ENCODE peak calls at places on chromosome 1, in six cellular contexts. F, P, I, H, A and W are unnamed samples.

GRCh38 chr1:164640673-164641352 is 81.8 kb downstream of the PBX1 start:
- DNase-seq in H (no peak), P (no peak), A (no peak), F (no peak), I (no peak), W (no peak)

GRCh38 chr1:17125756-17126237 is 6.5 kb upstream of the PADI2 start:
- DNase-seq in P (peak; percentile 90), A (peak; percentile 65), F (peak; percentile 99), H (peak; percentile 93), I (peak; percentile 76), W (peak; percentile 50)

GRCh38 chr1:49333946-49334345 is 557.3 kb upstream of the BEND5 start:
- DNase-seq in H (no peak), P (no peak), F (no peak), A (peak; percentile 14), I (no peak), W (no peak)

GRCh38 chr1:19100008-19100407 is 110.1 kb downstream of the UBR4 start:
- DNase-seq in F (no peak), A (no peak), I (no peak), H (no peak), P (no peak), W (no peak)

GRCh38 chr1:41805771-41806471 is 112.8 kb downstream of the HIVEP3 start:
- DNase-seq in H (no peak), I (no peak), F (no peak), P (no peak), A (no peak), W (no peak)

GRCh38 chr1:97192872-97193572 is 471.4 kb downstream of the PTBP2 start:
- DNase-seq in H (no peak), P (no peak), F (no peak), A (peak; percentile 98), I (no peak), W (no peak)

GRCh38 chr1:40530735-40531380 is 579 bp upstream of the ZNF684 start:
- DNase-seq in H (no peak), F (no peak), P (no peak), A (peak; percentile 27), I (no peak), W (no peak)

GRCh38 chr1:76006234-76006633 is 68.3 kb upstream of the ST6GALNAC3 start:
- DNase-seq in P (no peak), F (no peak), H (no peak), A (no peak), I (no peak), W (no peak)

GRCh38 chr1:241592273-241592958 is 47.8 kb downstream of the CHML start:
- DNase-seq in P (no peak), I (no peak), H (no peak), F (no peak), A (peak; percentile 80), W (no peak)

GRCh38 chr1:26161408-26162219 is 2.7 kb downstream of the FAM110D start:
- DNase-seq in H (peak; percentile 84), P (peak; percentile 77), F (peak; percentile 84), I (no peak), A (peak; percentile 65), W (no peak)

GRCh38 chr1:248840946-248841345 is 2.9 kb downstream of the ZNF672 start:
- DNase-seq in P (peak; percentile 25), H (no peak), A (no peak), I (no peak), F (no peak), W (no peak)

GRCh38 chr1:2209400-2210083 is 15.0 kb upstream of the FAAP20 start:
- DNase-seq in P (peak; percentile 65), I (no peak), A (no peak), H (no peak), F (no peak), W (no peak)

GRCh38 chr1:227016990-227017389 is 76.9 kb downstream of the COQ8A start:
- DNase-seq in F (no peak), A (no peak), I (no peak), P (no peak), H (no peak), W (no peak)

GRCh38 chr1:180581635-180582039 is 22.9 kb downstream of the OVAAL start:
- DNase-seq in A (peak; percentile 82), F (no peak), H (no peak), I (no peak), P (no peak), W (no peak)

GRCh38 chr1:230643887-230644286 is 1.6 kb downstream of the COG2 start:
- DNase-seq in H (no peak), A (peak; percentile 55), P (no peak), I (peak; percentile 35), F (no peak), W (no peak)
- H3K4me3 ChIP-seq in H (peak overlapping the region; percentile 63), A (peak overlapping the region; percentile 56), P (peak overlapping the region; percentile 89), I (peak overlapping the region; percentile 82), F (peak overlapping the region; percentile 86), W (peak overlapping the region; percentile 76)

DNA sequence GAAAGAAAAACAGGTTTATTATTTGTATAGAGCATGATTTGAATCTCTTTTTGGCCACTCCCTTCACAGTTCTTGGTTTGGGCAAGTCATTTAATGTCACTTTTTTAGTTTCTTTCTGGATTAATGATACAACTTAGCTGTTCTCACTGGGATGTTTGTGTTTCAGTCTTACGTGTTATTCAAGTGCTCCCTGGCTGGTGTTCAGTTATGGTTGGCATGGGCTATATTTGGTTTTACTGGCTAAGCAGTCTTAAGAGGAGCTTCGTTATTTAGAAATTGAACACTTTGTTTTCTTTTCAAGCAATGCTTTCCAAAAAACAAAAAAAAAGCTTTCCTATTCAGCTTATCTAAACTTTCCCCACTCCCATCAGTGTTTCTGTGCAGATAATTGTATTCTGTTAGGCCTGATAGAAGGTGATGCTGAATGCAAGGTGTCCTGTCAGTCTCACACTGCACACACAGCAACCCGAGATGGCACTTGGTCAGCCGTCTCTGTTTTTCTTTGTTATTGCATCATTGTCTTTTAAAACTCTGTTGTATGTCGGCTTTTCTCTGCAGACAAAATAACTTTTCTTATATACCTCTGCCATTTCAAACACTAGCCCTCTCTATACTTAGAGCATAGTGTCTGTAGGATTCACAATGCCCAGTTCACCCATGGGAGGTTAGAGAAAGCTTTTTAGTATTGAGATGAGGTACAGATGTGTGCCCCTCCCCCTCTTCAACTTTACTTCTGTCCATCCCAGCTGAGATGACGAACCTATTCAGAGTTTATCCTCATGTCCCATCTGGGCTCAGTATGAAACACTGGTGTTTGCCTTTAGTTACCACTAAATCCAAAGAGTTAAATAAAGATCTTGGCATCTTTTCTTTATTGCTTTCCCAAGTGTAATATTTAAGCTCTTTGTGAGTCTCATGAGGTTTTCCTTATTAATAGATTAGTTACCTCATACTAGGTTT is 80.2 kb downstream of the VPS13D start:
- DNase-seq in F (no peak), P (peak; percentile 87), I (no peak), H (no peak), A (peak; percentile 69), W (peak; percentile 55)
- H3K36me3 ChIP-seq in F (peaks cover 56% of the 10 kb centered on the region), P (peaks cover 50% of the 10 kb centered on the region), I (peaks cover 79% of the 10 kb centered on the region), H (peaks cover 39% of the 10 kb centered on the region), A (peaks cover 6% of the 10 kb centered on the region), W (peaks cover 41% of the 10 kb centered on the region)

GRCh38 chr1:231162300-231162969 is 577 bp downstream of the TRIM67 start:
- DNase-seq in H (peak; percentile 77), F (peak; percentile 84), P (no peak), A (peak; percentile 62), I (no peak), W (no peak)
- H3K4me3 ChIP-seq in H (peak overlapping the region; percentile 40), F (peak overlapping the region; percentile 60), P (peak overlapping the region; percentile 58), A (no peak overlapping the region), I (no peak overlapping the region), W (peak overlapping the region; percentile 65)

GRCh38 chr1:25111706-25112105 is 120.6 kb downstream of the SYF2 start:
- DNase-seq in F (no peak), H (no peak), A (no peak), I (no peak), P (no peak), W (no peak)

GRCh38 chr1:25110037-25110436 is 122.3 kb downstream of the SYF2 start:
- DNase-seq in H (no peak), P (no peak), A (no peak), I (no peak), F (no peak), W (no peak)

GRCh38 chr1:25109527-25109926 is 122.8 kb downstream of the SYF2 start:
- DNase-seq in P (no peak), H (no peak), I (peak; percentile 8), A (no peak), F (no peak), W (no peak)

GRCh38 chr1:25112400-25112799 is 119.9 kb downstream of the SYF2 start:
- DNase-seq in F (no peak), P (no peak), H (no peak), I (no peak), A (no peak), W (no peak)

DNA sequence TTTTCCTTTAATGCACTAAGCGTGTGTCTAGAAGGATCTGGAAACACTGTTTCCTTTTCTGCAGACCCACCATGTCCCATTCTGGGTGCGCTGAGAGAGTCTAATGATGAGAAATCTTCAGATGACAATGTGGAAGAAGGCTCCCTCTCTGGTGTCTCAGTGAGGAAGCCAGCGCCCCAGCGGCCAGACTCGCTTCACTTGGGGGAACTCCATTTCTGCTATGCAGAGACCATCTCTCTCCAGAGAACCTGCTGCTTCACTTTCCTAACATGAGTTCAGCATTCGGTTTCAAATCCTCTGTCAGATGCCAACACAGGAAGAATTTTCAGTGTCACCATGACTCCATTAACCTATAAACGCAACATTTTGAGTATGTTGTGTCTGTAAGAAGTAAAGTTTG is 121.8 kb downstream of the SYF2 start:
- DNase-seq in H (no peak), A (no peak), I (no peak), P (no peak), F (no peak), W (no peak)
- H3K36me3 ChIP-seq in H (no peaks in the 10 kb centered on the region), A (no peaks in the 10 kb centered on the region), I (no peaks in the 10 kb centered on the region), P (no peaks in the 10 kb centered on the region), F (no peaks in the 10 kb centered on the region), W (no peaks in the 10 kb centered on the region)

DNA sequence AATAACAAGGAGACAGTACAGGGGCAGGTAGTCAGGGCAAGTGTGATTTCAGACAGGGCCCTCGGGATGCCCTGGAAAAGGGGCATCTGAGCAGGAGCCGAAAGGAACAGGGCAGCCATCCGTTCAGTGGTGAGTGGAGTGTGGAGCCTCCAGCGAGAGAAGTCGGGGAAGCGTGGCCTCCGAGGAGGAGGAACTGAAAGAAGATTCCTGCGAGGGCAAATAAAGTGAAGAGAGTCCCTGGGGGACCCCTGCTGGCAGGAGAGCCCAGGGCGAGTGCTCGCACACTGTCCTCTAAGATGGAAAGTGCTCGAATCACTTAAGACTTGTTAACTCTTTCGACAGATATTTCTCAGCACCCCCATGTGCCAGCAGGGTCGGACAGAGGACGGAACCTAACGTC is 3.5 kb upstream of the UTS2 start:
- DNase-seq in A (no peak), H (no peak), F (no peak), P (no peak), I (no peak), W (no peak)
- H3K4me3 ChIP-seq in A (no peak overlapping the region), H (no peak overlapping the region), F (no peak overlapping the region), P (no peak overlapping the region), I (no peak overlapping the region), W (no peak overlapping the region)

GRCh38 chr1:182777386-182777785 is 12.2 kb upstream of the NPL start:
- DNase-seq in I (no peak), F (no peak), A (no peak), H (no peak), P (no peak), W (no peak)

GRCh38 chr1:182781849-182782586 is 7.6 kb upstream of the NPL start:
- DNase-seq in P (peak; percentile 84), A (peak; percentile 42), I (peak; percentile 86), H (peak; percentile 81), F (peak; percentile 83), W (no peak)

GRCh38 chr1:182783068-182783467 is 6.5 kb upstream of the NPL start:
- DNase-seq in P (no peak), I (peak; percentile 59), H (peak; percentile 26), F (no peak), A (no peak), W (no peak)

GRCh38 chr1:182782587-182782913 is 7.0 kb upstream of the NPL start:
- DNase-seq in A (no peak), F (no peak), P (no peak), H (no peak), I (no peak), W (no peak)

GRCh38 chr1:182779530-182779929 is 10.0 kb upstream of the NPL start:
- DNase-seq in F (no peak), H (no peak), A (no peak), I (no peak), P (no peak), W (no peak)
- H3K36me3 ChIP-seq in F (no peaks in the 10 kb centered on the region), H (no peaks in the 10 kb centered on the region), A (no peaks in the 10 kb centered on the region), I (no peaks in the 10 kb centered on the region), P (no peaks in the 10 kb centered on the region), W (no peaks in the 10 kb centered on the region)